ENCODE peak calls at places on chromosomes 1 and 21, in seven cellular contexts. Y is adrenal gland, L is heart right ventricle, C is ovary, X is colonic mucosa, B is hepatocyte, M is lung. Q is an unnamed sample. For H3K36me3, the result is how much of the 10 kb centered on the place peaks cover.

GRCh38 chr21:39456665-39457064 is 4.9 kb downstream of the SH3BGR start:
- DNase-seq in Y (no peak), L (no peak), C (no peak), X (no peak), B (no peak), M (no peak), Q (no peak)

GRCh38 chr1:34113887-34114286 is 51.1 kb downstream of the CSMD2 start:
- DNase-seq in Y (no peak), L (no peak), C (no peak), X (no peak), B (peak), M (no peak), Q (peak)

GRCh38 chr1:25642710-25643109 is 26.1 kb downstream of the MAN1C1 start:
- DNase-seq in Y (no peak), L (no peak), C (no peak), X (no peak), B (no peak), M (no peak), Q (no peak)

GRCh38 chr1:29256979-29257804 is 20.9 kb downstream of the PTPRU start:
- DNase-seq in Y (no peak), L (no peak), C (peak), X (no peak), B (no peak), M (no peak), Q (peak)

GRCh38 chr21:17738171-17738953 is 80.8 kb downstream of the C21orf91 start:
- DNase-seq in Y (no peak), L (peak), C (no peak), X (no peak), B (no peak), M (no peak), Q (no peak)

GRCh38 chr1:209655832-209656231 is 3.6 kb upstream of the LAMB3 start:
- DNase-seq in Y (no peak), L (no peak), C (no peak), X (peak), B (peak), M (no peak), Q (no peak)

GRCh38 chr1:94481473-94481933 is 60.1 kb downstream of the F3 start:
- DNase-seq in Y (peak), L (no peak), C (peak), X (peak), B (peak), M (peak), Q (peak)

GRCh38 chr1:186310307-186310706 is 64.7 kb downstream of the TPR start:
- DNase-seq in Y (no peak), L (no peak), C (no peak), X (no peak), B (no peak), M (no peak), Q (no peak)

GRCh38 chr1:226603030-226603960 is 54.7 kb downstream of the STUM start:
- DNase-seq in Y (peak), L (peak), C (no peak), X (peak), B (no peak), M (peak), Q (no peak)

GRCh38 chr1:156356875-156357534 is 12.0 kb upstream of the RHBG start:
- DNase-seq in Y (no peak), L (peak), C (peak), X (peak), B (peak), M (peak), Q (peak)

GRCh38 chr1:21764615-21765423 is 18.1 kb downstream of the USP48 start:
- DNase-seq in Y (peak), L (peak), C (no peak), X (no peak), B (no peak), M (peak), Q (peak)

GRCh38 chr1:21624577-21625389 is 44.4 kb downstream of the RAP1GAP start:
- DNase-seq in Y (no peak), L (no peak), C (no peak), X (no peak), B (no peak), M (no peak), Q (peak)

GRCh38 chr1:27999055-27999454 is 39.3 kb downstream of the XKR8 start:
- DNase-seq in Y (no peak), L (no peak), C (no peak), X (no peak), B (no peak), M (no peak), Q (no peak)

GRCh38 chr1:192805832-192806323 is 3.0 kb upstream of the RGS2 start:
- DNase-seq in Y (peak), L (no peak), C (no peak), X (peak), B (peak), M (no peak), Q (peak)

GRCh38 chr1:187053876-187054275 is 225.1 kb downstream of the PLA2G4A start:
- DNase-seq in Y (no peak), L (no peak), C (no peak), X (no peak), B (no peak), M (no peak), Q (no peak)

GRCh38 chr1:28439320-28439719 is 66.5 kb upstream of the RCC1 start:
- DNase-seq in Y (no peak), L (no peak), C (no peak), X (no peak), B (no peak), M (no peak), Q (no peak)

GRCh38 chr1:200739499-200740290 is 1.0 kb downstream of the CAMSAP2 start:
- DNase-seq in Y (peak), L (peak), C (peak), X (peak), B (peak), M (peak), Q (no peak)

GRCh38 chr1:112998592-112999235 is 42.7 kb upstream of the SLC16A1 start:
- DNase-seq in Y (peak), L (peak), C (peak), X (no peak), B (peak), M (no peak), Q (peak)

GRCh38 chr1:2543543-2544092 is 12.6 kb upstream of the TNFRSF14 start:
- DNase-seq in Y (no peak), L (no peak), C (no peak), X (no peak), B (peak), M (no peak), Q (no peak)

GRCh38 chr1:187842406-187843165 is 1013.8 kb downstream of the PLA2G4A start:
- DNase-seq in Y (no peak), L (no peak), C (no peak), X (no peak), B (peak), M (no peak), Q (peak)

GRCh38 chr1:3772715-3773571 is at the start of gene SMIM1:
- DNase-seq in Y (no peak), L (no peak), C (no peak), X (no peak), B (peak), M (no peak), Q (no peak)

GRCh38 chr1:209885403-209886218 is 52.4 kb upstream of the SYT14 start:
- DNase-seq in Y (no peak), L (no peak), C (no peak), X (no peak), B (no peak), M (no peak), Q (no peak)

GRCh38 chr1:42186172-42186571 is 21.6 kb upstream of the GUCA2A start:
- DNase-seq in Y (no peak), L (no peak), C (no peak), X (no peak), B (no peak), M (no peak), Q (no peak)

GRCh38 chr1:3636080-3636479 is 11.3 kb downstream of the TPRG1L start:
- DNase-seq in Y (no peak), L (no peak), C (no peak), X (no peak), B (no peak), M (no peak), Q (no peak)

GRCh38 chr1:24441996-24442668 is 26.5 kb downstream of the NIPAL3 start:
- DNase-seq in Y (no peak), L (no peak), C (no peak), X (no peak), B (no peak), M (no peak), Q (no peak)

GRCh38 chr1:198699167-198700015 is 60.6 kb downstream of the PTPRC start:
- DNase-seq in Y (peak), L (peak), C (peak), X (peak), B (peak), M (peak), Q (peak)

GRCh38 chr1:234495231-234495990 is 16.4 kb upstream of the TARBP1 start:
- DNase-seq in Y (no peak), L (no peak), C (no peak), X (no peak), B (peak), M (no peak), Q (peak)

GRCh38 chr1:96660503-96660902 is 61.1 kb upstream of the PTBP2 start:
- DNase-seq in Y (no peak), L (no peak), C (no peak), X (no peak), B (no peak), M (no peak), Q (no peak)

GRCh38 chr1:119220980-119221379 is 80.5 kb upstream of the WARS2 start:
- DNase-seq in Y (no peak), L (no peak), C (no peak), X (no peak), B (no peak), M (no peak), Q (no peak)

GRCh38 chr1:185291159-185291558 is 25.9 kb downstream of the IVNS1ABP start:
- DNase-seq in Y (no peak), L (no peak), C (no peak), X (no peak), B (no peak), M (no peak), Q (no peak)

GRCh38 chr1:177511036-177511435 is 340.3 kb downstream of the BRINP2 start:
- DNase-seq in Y (no peak), L (no peak), C (no peak), X (no peak), B (no peak), M (no peak), Q (no peak)

GRCh38 chr1:229457436-229457835 is 23.5 kb upstream of the ACTA1 start:
- DNase-seq in Y (no peak), L (no peak), C (no peak), X (no peak), B (no peak), M (no peak), Q (no peak)
- H3K36me3 ChIP-seq in Y (under half), L (half or more), C (under half), X (under half), B (under half), M (under half), Q (half or more)

GRCh38 chr21:33259428-33259827 is 6.7 kb upstream of the IL10RB start:
- DNase-seq in Y (no peak), L (no peak), C (no peak), X (no peak), B (no peak), M (no peak), Q (no peak)
- H3K36me3 ChIP-seq in Y (under half), L (half or more), C (under half), X (under half), B (under half), M (under half), Q (under half)

DNA sequence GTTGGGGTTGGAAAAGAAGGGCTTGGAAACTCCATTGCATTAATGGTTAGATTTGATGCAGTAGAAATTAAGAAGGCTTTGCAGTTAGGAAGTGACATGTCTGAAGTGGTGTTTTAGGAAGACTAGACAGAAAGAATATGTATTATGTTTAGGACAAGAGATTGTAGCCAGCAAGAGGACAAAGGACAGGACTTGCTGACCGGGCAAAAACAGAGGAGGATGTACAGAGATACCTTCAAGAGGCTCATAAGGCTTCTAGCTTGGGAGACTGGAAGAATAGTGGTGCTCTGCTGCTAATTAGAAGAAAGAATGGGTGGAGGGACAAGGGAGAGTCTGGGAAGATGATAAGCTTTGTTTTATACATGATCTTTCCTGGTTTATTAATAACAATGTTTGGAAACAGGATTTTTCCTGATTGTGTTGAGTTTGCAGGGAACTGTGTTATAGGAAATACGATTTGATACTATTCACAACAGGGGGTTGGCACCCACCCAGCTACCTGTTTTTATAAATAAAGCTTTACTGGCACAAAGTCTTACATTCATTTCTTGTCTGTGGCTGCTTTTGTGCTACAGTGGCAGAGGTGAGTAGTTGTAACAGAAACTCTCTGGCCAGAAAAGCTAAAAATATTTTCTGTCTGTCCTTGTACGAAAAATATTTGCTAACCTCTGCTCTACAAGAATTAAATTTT is 37.1 kb upstream of the TMCO2 start:
- DNase-seq in Y (no peak), L (no peak), C (no peak), X (no peak), B (no peak), M (no peak), Q (no peak)
- H3K36me3 ChIP-seq in Y (under half), L (half or more), C (under half), X (under half), B (under half), M (under half), Q (under half)

DNA sequence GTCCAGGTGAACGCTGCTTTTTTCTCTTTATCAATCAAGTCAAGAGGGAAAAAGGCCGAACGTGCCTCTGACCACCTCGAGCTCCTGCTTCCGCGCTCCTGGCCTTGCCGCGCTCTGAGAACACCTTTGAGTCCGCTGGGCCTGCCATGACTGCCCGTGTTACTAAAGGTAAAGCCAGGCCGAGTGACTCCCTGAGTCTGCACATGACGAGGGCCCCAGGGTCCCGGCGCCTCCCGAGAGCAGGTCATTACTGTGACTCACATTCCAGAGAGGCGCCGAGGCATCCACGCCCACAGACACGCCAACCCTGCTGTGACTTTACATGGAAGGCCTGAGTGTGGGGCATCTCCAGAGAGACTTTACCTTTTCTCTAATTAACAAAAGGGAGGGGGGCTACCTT is 11.1 kb downstream of the POFUT2 start:
- DNase-seq in Y (peak), L (no peak), C (peak), X (no peak), B (no peak), M (no peak), Q (no peak)
- H3K36me3 ChIP-seq in Y (under half), L (half or more), C (under half), X (under half), B (under half), M (under half), Q (under half)

GRCh38 chr1:66384258-66384657 is 149.7 kb upstream of the SGIP1 start:
- DNase-seq in Y (no peak), L (no peak), C (no peak), X (no peak), B (no peak), M (no peak), Q (no peak)

GRCh38 chr1:66383168-66383567 is 150.8 kb upstream of the SGIP1 start:
- DNase-seq in Y (no peak), L (no peak), C (no peak), X (no peak), B (no peak), M (no peak), Q (no peak)

GRCh38 chr1:66383602-66384001 is 150.4 kb upstream of the SGIP1 start:
- DNase-seq in Y (no peak), L (no peak), C (no peak), X (no peak), B (no peak), M (no peak), Q (no peak)

GRCh38 chr1:66381626-66382275 is 152.2 kb upstream of the SGIP1 start:
- DNase-seq in Y (no peak), L (no peak), C (no peak), X (no peak), B (no peak), M (no peak), Q (peak)

GRCh38 chr1:66380452-66381212 is 153.3 kb upstream of the SGIP1 start:
- DNase-seq in Y (peak), L (no peak), C (no peak), X (no peak), B (no peak), M (no peak), Q (no peak)
- H3K36me3 ChIP-seq in Y (under half), L (under half), C (under half), X (under half), B (under half), M (under half), Q (under half)

GRCh38 chr1:201807958-201808632 is 20.9 kb upstream of the IPO9 start:
- DNase-seq in Y (no peak), L (peak), C (no peak), X (no peak), B (no peak), M (no peak), Q (no peak)
- H3K36me3 ChIP-seq in Y (under half), L (half or more), C (under half), X (under half), B (under half), M (under half), Q (under half)

GRCh38 chr1:230868736-230869385 is 540 bp upstream of the C1orf198 start:
- DNase-seq in Y (peak), L (no peak), C (no peak), X (peak), B (peak), M (peak), Q (peak)
- H3K36me3 ChIP-seq in Y (under half), L (under half), C (under half), X (under half), B (under half), M (under half), Q (under half)

GRCh38 chr1:165905853-165906252 is 78.4 kb downstream of the UCK2 start:
- DNase-seq in Y (no peak), L (no peak), C (no peak), X (no peak), B (no peak), M (no peak), Q (no peak)

GRCh38 chr1:165910764-165911421 is 83.5 kb downstream of the UCK2 start:
- DNase-seq in Y (peak), L (peak), C (peak), X (peak), B (peak), M (no peak), Q (no peak)

GRCh38 chr1:165904948-165905347 is 77.5 kb downstream of the UCK2 start:
- DNase-seq in Y (no peak), L (no peak), C (no peak), X (no peak), B (no peak), M (no peak), Q (no peak)

GRCh38 chr1:165903672-165904071 is 76.3 kb downstream of the UCK2 start:
- DNase-seq in Y (peak), L (no peak), C (no peak), X (peak), B (no peak), M (no peak), Q (peak)

GRCh38 chr1:165907256-165907857 is 79.9 kb downstream of the UCK2 start:
- DNase-seq in Y (no peak), L (no peak), C (no peak), X (no peak), B (no peak), M (no peak), Q (no peak)
- H3K36me3 ChIP-seq in Y (under half), L (under half), C (under half), X (under half), B (under half), M (under half), Q (half or more)

Q was measured in A673.